ENCODE peak calls at places on chromosomes 6 and 20, in five cellular contexts. U is cardiac fibroblast; V is pancreas; M is CD8-positive, alpha-beta T cell; C is GM20000. P is an unnamed sample.

GRCh38 chr20:62289898-62290297 is 12.9 kb upstream of the ADRM1 start:
- DNase-seq in M (no peak), C (no peak), V (no peak), U (no peak), P (no peak)

GRCh38 chr20:49280463-49281058 is 2.7 kb upstream of the ZNFX1 start:
- DNase-seq in U (no peak), V (no peak), C (no peak), M (no peak), P (no peak)

GRCh38 chr6:148954934-148955915 is 208.4 kb downstream of the UST start:
- DNase-seq in U (peak), M (no peak), C (no peak), V (no peak), P (no peak)

GRCh38 chr20:1505361-1505760 is 14.1 kb upstream of the SIRPB2 start:
- DNase-seq in U (no peak), M (no peak), C (no peak), V (no peak), P (no peak)

GRCh38 chr6:33960345-33961313 is 156.8 kb upstream of the MLN start:
- DNase-seq in V (no peak), U (no peak), C (no peak), M (no peak), P (no peak)

GRCh38 chr6:107019047-107019446 is 9.0 kb upstream of the MTRES1 start:
- DNase-seq in U (no peak), M (no peak), C (no peak), V (no peak), P (no peak)

GRCh38 chr20:47400685-47401084 is 44.2 kb upstream of the ZMYND8 start:
- DNase-seq in V (no peak), C (no peak), U (no peak), M (no peak), P (no peak)

GRCh38 chr6:10933126-10933525 is 46.3 kb downstream of the SYCP2L start:
- DNase-seq in V (no peak), M (no peak), U (no peak), C (no peak), P (no peak)

GRCh38 chr6:12150812-12151432 is 138.8 kb downstream of the HIVEP1 start:
- DNase-seq in C (no peak), M (peak), V (no peak), U (no peak), P (no peak)

GRCh38 chr6:7431594-7432390 is 42.2 kb downstream of the RIOK1 start:
- DNase-seq in V (no peak), U (peak), C (no peak), M (no peak), P (no peak)

GRCh38 chr6:110255356-110255755 is 75.1 kb downstream of the CDC40 start:
- DNase-seq in U (peak), V (no peak), M (no peak), C (peak), P (peak)

GRCh38 chr6:153038378-153038777 is 35.9 kb upstream of the MTRF1L start:
- DNase-seq in V (no peak), M (no peak), U (peak), C (no peak), P (no peak)

GRCh38 chr6:35723587-35723986 is 13.2 kb upstream of the ARMC12 start:
- DNase-seq in M (no peak), V (no peak), C (no peak), U (no peak), P (no peak)

GRCh38 chr6:75855047-75855446 is 106.0 kb downstream of the MYO6 start:
- DNase-seq in C (peak), V (peak), U (peak), M (no peak), P (peak)

GRCh38 chr20:419556-420168 is 11.6 kb downstream of the RBCK1 start:
- DNase-seq in V (no peak), M (no peak), C (no peak), U (no peak), P (no peak)

GRCh38 chr6:15400572-15401004 is 154.7 kb downstream of the JARID2 start:
- DNase-seq in V (no peak), U (peak), C (no peak), M (peak), P (peak)

GRCh38 chr6:52335576-52335975 is 26.4 kb upstream of the PAQR8 start:
- DNase-seq in M (no peak), V (no peak), C (no peak), U (no peak), P (no peak)

GRCh38 chr6:167298166-167298565 is 7.1 kb downstream of the UNC93A start:
- DNase-seq in U (no peak), M (no peak), V (no peak), C (no peak), P (no peak)

GRCh38 chr6:15870354-15871043 is 207.7 kb upstream of the DTNBP1 start:
- DNase-seq in U (peak), V (no peak), C (no peak), M (no peak), P (no peak)

GRCh38 chr20:33442136-33443005 is 1.2 kb downstream of the SNTA1 start:
- DNase-seq in M (no peak), C (no peak), V (no peak), U (no peak), P (no peak)

GRCh38 chr6:137780447-137781034 is 86.5 kb upstream of the TNFAIP3 start:
- DNase-seq in U (no peak), V (no peak), C (no peak), M (no peak), P (no peak)

GRCh38 chr6:17083397-17083796 is 18.5 kb upstream of the STMND1 start:
- DNase-seq in C (no peak), V (no peak), M (no peak), U (no peak), P (no peak)

GRCh38 chr20:32917191-32917950 is 58.6 kb downstream of the EFCAB8 start:
- DNase-seq in C (no peak), M (no peak), U (no peak), V (no peak), P (no peak)

GRCh38 chr6:137819740-137820139 is 47.3 kb upstream of the TNFAIP3 start:
- DNase-seq in V (no peak), C (no peak), U (no peak), M (no peak), P (no peak)

GRCh38 chr6:24872769-24873168 is 63.0 kb downstream of the RIPOR2 start:
- DNase-seq in C (no peak), M (no peak), V (no peak), U (peak), P (no peak)

GRCh38 chr6:43464337-43464736 is 9.0 kb upstream of the DLK2 start:
- DNase-seq in U (no peak), M (no peak), V (no peak), C (no peak), P (no peak)

GRCh38 chr6:16576391-16577368 is 184.6 kb downstream of the ATXN1 start:
- DNase-seq in M (no peak), V (no peak), U (no peak), C (peak), P (peak)

GRCh38 chr6:73353636-73354388 is at the start of gene DPPA5:
- DNase-seq in U (no peak), M (no peak), V (no peak), C (no peak), P (no peak)

GRCh38 chr6:99334526-99335127 is 14.8 kb downstream of the FAXC start:
- DNase-seq in M (no peak), U (peak), C (peak), V (no peak), P (peak)

GRCh38 chr6:14639983-14640599 is 522.5 kb downstream of the CD83 start:
- DNase-seq in V (no peak), C (no peak), U (no peak), M (no peak), P (no peak)

GRCh38 chr6:158131926-158132325 is 36.1 kb downstream of the SERAC1 start:
- DNase-seq in U (peak), C (peak), M (no peak), V (no peak), P (peak)
- TF ChIP-seq CTCF in U (peak), C (peak), M (peak), V (no peak), P (peak)

GRCh38 chr20:57426156-57426769 is 35.1 kb downstream of the RBM38 start:
- DNase-seq in V (peak), C (no peak), U (no peak), M (no peak), P (no peak)
- TF ChIP-seq CTCF in V (no peak), C (no peak), U (no peak), M (no peak), P (no peak)

DNA sequence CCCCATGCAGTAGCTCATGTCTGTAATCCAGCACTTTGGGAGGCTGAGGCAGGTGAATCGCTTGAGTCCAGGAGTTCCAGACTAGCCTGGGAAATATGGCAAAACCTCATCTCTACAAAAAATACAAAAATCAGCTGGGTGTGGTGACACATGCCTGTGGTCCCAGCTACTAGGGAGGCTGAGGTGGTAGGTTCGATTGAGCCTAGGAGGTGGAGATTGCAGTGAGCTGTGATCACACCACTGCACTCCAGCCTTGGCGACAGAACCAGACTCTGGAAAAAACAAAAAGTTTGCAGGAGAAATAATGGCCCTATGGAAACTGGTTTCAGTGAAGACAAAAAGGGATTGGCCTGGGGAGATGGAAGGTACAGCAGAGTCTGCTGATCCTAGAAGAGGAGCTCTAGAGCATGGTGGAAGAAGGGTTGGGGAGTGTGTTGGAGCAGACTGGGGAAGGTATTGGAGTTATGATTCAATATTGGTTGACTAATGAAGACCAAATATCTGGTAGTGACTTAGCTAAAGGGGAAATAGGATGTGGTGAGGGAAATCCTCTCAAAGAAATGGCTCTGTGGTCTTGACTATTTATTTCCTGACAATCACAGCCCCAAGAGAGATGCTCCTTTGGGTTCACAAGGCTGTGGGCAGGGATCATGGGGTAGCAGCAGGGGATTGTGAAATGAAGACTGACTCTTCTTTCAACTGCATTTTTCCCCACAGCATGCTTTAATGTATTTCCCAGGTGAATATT is 281.9 kb downstream of the UTRN start:
- DNase-seq in C (no peak), U (no peak), M (no peak), V (no peak), P (no peak)
- TF ChIP-seq CTCF in C (no peak), U (no peak), M (no peak), V (no peak), P (no peak)

DNA sequence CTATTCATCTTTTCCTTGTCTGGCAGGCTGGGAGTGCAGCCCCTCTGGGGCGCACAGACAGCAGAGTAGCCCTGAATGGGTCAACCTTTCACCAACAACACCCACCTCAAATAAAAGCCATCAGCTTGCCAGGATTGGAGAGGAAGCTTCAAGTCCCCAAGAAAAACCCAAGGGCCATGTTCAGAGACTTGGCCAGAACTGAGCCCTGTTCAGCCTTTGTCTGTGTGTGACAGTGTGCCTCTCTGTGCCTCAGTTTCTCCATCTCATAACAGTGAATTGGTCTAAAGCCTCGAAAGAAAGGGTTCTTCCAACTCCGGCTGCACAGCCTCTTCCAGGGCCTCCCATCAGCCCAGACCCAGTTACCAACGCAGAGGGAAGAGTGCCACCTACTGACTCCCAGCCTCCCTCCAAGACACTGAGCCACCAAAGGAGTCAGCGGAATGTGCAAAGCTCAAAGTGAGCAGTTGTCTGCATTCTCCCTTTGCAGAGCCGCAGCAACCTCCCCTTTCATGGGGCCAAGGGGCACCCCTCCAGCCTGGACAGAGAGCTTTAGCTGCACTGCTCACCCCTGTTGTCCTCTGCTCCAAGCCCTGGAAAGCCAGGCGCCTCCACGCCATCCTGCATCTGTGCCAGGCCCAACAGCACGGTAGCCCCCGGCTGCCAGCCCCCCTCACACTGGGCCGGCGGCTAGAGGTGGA is 82.7 kb upstream of the TOP1 start:
- DNase-seq in C (peak), U (peak), V (no peak), M (no peak), P (peak)
- TF ChIP-seq CTCF in C (no peak), U (peak), V (no peak), M (no peak), P (peak)

GRCh38 chr6:116680880-116681672 is at the start of gene KPNA5:
- DNase-seq in U (peak), M (peak), C (peak), V (peak), P (peak)
- TF ChIP-seq CTCF in U (no peak), M (no peak), C (no peak), V (no peak), P (no peak)

GRCh38 chr6:155381856-155382690 is 67.8 kb upstream of the TFB1M start:
- DNase-seq in C (no peak), U (peak), M (no peak), V (no peak), P (no peak)

GRCh38 chr6:155384343-155384742 is 70.1 kb upstream of the TFB1M start:
- DNase-seq in V (no peak), U (no peak), C (no peak), M (no peak), P (no peak)

GRCh38 chr6:155378724-155379123 is 64.4 kb upstream of the TFB1M start:
- DNase-seq in M (no peak), U (no peak), V (no peak), C (no peak), P (no peak)

GRCh38 chr6:155378284-155378683 is 64.0 kb upstream of the TFB1M start:
- DNase-seq in M (no peak), C (peak), V (no peak), U (no peak), P (peak)

DNA sequence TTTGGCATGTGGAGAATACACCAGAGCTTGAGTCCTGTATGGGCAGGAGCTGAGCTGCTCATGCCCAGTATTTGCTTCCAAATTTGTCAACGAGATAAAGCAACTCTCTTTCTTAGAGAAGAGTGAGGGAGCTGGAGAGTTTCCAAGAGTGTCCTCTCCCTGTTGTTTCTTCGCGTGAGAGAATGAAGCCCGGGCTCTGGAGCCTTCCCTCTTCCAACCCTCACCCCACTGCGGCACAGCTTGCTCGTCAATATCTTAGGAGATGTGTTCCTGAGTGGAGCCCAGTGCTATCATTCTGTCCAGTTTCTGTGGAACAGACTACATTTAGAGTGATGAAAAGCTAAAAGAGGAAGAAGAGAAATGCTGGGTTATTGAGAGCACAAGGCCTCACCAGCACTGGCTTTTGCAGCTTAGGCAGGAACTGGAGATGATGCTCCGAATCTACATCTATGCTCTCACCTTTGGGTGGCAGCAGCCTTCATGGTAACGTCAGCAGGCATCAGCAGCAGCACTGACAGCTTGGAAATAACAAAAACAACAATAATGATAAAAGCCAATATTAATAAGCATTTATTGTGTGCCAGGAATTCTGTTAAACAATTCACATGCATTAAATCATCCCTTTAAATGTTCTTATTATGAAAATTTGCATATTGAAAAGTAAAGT is 66.5 kb upstream of the TFB1M start:
- DNase-seq in V (no peak), M (no peak), U (no peak), C (no peak), P (no peak)
- TF ChIP-seq CTCF in V (no peak), M (no peak), U (no peak), C (no peak), P (no peak)

DNA sequence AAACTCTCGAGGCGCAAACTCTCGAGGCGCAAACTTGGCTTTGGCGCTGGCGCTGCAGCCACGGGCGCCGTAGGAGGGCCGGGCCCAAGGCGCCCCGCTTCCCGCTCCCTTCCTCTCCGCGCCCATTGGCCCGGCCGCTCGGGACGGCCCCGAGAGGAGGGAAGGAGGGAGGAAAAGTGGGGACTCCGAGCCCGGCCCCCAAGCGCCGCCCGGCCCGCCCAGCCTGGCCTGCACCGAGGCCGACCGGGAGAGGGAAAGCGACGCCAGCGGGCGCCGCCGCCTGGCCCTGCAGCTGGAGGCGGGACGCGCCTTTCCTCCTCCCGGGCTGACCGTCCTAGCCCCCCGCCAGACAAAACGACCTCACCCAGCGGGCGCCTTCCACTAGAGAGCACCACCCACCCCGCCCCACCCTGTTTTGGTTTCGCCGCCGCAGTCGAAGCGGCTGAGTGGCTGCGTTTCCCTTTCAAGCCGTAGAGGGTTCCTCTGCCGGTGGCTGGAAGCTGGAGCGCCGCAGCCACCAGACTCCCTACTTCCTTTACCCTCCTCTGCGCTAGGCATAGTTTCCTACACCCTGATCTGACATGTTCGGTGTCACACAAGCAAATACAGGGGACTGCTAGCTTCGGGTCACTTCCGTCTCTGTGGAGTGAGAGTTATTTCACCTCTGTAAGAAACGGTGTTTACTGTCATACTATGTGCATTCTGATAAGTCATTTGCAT is at the start of gene MBOAT1:
- DNase-seq in V (peak), M (peak), U (peak), C (peak), P (peak)
- TF ChIP-seq CTCF in V (no peak), M (no peak), U (no peak), C (no peak), P (peak)

GRCh38 chr6:3195695-3196497 is 31.6 kb downstream of the TUBB2B start:
- DNase-seq in V (no peak), M (no peak), C (no peak), U (no peak), P (no peak)
- TF ChIP-seq CTCF in V (no peak), M (no peak), C (no peak), U (no peak), P (no peak)

DNA sequence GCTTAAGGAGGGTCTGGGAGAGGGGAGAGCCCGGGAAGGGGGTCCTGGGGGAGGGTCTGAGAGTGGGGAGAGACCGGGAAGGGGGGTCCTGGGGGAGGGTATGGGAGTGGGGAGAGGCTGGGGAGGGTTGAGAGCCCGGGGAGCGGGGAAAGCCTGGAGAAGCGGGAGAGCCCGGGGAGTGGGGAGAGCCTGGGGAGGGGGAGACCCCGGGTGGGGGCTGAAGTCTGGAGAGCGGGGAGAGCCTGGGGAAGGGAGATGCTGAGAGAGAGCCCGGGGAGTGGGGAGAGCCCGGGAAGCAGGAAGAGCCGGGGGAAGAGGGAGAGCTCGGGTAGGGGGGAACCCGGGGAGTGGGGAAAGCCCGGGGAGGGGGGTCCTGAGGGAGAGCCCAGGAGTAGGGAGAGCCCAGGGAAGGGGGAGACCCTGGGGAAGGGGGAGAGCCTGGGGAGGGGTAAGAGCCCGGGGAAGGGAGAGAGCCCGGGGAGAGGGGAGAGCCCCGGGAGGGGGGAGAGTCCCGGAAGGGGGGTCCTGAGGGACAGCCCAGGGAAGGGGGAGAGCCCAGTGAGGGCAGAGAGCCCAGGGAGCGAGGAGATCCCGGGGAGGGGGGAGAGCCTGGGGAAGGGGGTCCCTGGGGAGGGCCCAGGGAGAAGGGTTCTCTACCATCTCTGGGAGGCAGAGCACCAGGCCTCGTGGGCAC is 148.5 kb downstream of the SYNDIG1 start:
- DNase-seq in U (no peak), V (no peak), C (no peak), M (no peak), P (no peak)
- TF ChIP-seq CTCF in U (no peak), V (no peak), C (no peak), M (no peak), P (no peak)